ENCODE peak calls at places on chromosomes 13 and 19, in six cellular contexts. Z is RPMI7951; W is effector memory CD4-positive, alpha-beta T cell; X is bronchial epithelial cell; Y is nucleus accumbens; M is activated T-helper 1 cell treated with anti-CD3 and anti-CD28 coated beads, Interleukin-2, amount 50 U/mL, for 16 hours. V is an unnamed sample.

GRCh38 chr13:106533101-106533939 is 2.1 kb downstream of the EFNB2 start:
- DNase-seq in Z (peak), W (no peak), X (peak), Y (peak), M (no peak), V (peak)

GRCh38 chr19:5393088-5393487 is 52.5 kb upstream of the PTPRS start:
- DNase-seq in Z (no peak), W (no peak), X (no peak), Y (no peak), M (no peak), V (no peak)

GRCh38 chr13:73767747-73768315 is 366.4 kb downstream of the KLF12 start:
- DNase-seq in Z (peak), W (peak), X (peak), Y (no peak), M (peak), V (peak)

GRCh38 chr19:52687658-52688057 is 47.2 kb downstream of the ZNF611 start:
- DNase-seq in Z (no peak), W (no peak), X (no peak), Y (no peak), M (no peak), V (no peak)

GRCh38 chr19:9757544-9758501 is 10.7 kb downstream of the ZNF846 start:
- DNase-seq in Z (peak), W (no peak), X (no peak), Y (no peak), M (no peak), V (no peak)

GRCh38 chr13:62331384-62331783 is 915.7 kb upstream of the PCDH20 start:
- DNase-seq in Z (no peak), W (no peak), X (no peak), Y (no peak), M (no peak), V (no peak)

GRCh38 chr13:36076211-36076610 is 55.0 kb downstream of the DCLK1 start:
- DNase-seq in Z (no peak), W (no peak), X (no peak), Y (no peak), M (no peak), V (no peak)

GRCh38 chr19:23095406-23095805 is 21.4 kb upstream of the ZNF730 start:
- DNase-seq in Z (no peak), W (no peak), X (no peak), Y (no peak), M (no peak), V (no peak)

GRCh38 chr19:42132030-42132628 is at the start of gene POU2F2:
- DNase-seq in Z (peak), W (peak), X (no peak), Y (no peak), M (peak), V (no peak)

GRCh38 chr13:45763419-45763818 is 61.3 kb downstream of the CBY2 start:
- DNase-seq in Z (no peak), W (no peak), X (no peak), Y (no peak), M (no peak), V (no peak)

GRCh38 chr13:114079601-114080536 is 52.6 kb downstream of the RASA3 start:
- DNase-seq in Z (no peak), W (no peak), X (no peak), Y (no peak), M (no peak), V (no peak)

GRCh38 chr19:49677232-49677881 is at the start of gene PRMT1:
- DNase-seq in Z (peak), W (peak), X (no peak), Y (no peak), M (no peak), V (peak)

GRCh38 chr13:87058786-87059329 is 612.3 kb upstream of the SLITRK5 start:
- DNase-seq in Z (no peak), W (no peak), X (no peak), Y (no peak), M (no peak), V (no peak)

GRCh38 chr19:1393841-1394240 is 7.5 kb downstream of the GAMT start:
- DNase-seq in Z (no peak), W (no peak), X (no peak), Y (no peak), M (no peak), V (no peak)

GRCh38 chr13:108322206-108322824 is 52.8 kb downstream of the TNFSF13B start:
- DNase-seq in Z (peak), W (no peak), X (peak), Y (no peak), M (no peak), V (peak)

GRCh38 chr13:22839554-22840286 is 341.1 kb upstream of the SGCG start:
- DNase-seq in Z (no peak), W (no peak), X (no peak), Y (no peak), M (no peak), V (no peak)

GRCh38 chr19:11361037-11361770 is 6.0 kb downstream of the PLPPR2 start:
- DNase-seq in Z (no peak), W (no peak), X (peak), Y (no peak), M (no peak), V (no peak)

GRCh38 chr19:7636691-7637373 is at the start of gene STXBP2:
- DNase-seq in Z (no peak), W (peak), X (peak), Y (peak), M (peak), V (peak)

GRCh38 chr19:33110201-33110910 is 21.6 kb upstream of the WDR88 start:
- DNase-seq in Z (no peak), W (no peak), X (no peak), Y (no peak), M (no peak), V (peak)

GRCh38 chr19:18443406-18443805 is 5.5 kb upstream of the ISYNA1 start:
- DNase-seq in Z (no peak), W (no peak), X (no peak), Y (no peak), M (no peak), V (no peak)

GRCh38 chr19:40822161-40822560 is 23.2 kb downstream of the EGLN2 start:
- DNase-seq in Z (no peak), W (no peak), X (no peak), Y (no peak), M (no peak), V (no peak)

GRCh38 chr13:111280226-111280625 is 40.2 kb upstream of the TEX29 start:
- DNase-seq in Z (no peak), W (no peak), X (no peak), Y (no peak), M (no peak), V (no peak)

GRCh38 chr13:112057736-112058518 is 9.0 kb upstream of the SOX1 start:
- DNase-seq in Z (no peak), W (no peak), X (no peak), Y (no peak), M (no peak), V (no peak)

GRCh38 chr13:94408300-94409036 is 71.0 kb downstream of the DCT start:
- DNase-seq in Z (no peak), W (no peak), X (no peak), Y (no peak), M (no peak), V (no peak)

GRCh38 chr19:29404015-29404414 is 121.8 kb upstream of the VSTM2B start:
- DNase-seq in Z (no peak), W (no peak), X (no peak), Y (no peak), M (no peak), V (no peak)

GRCh38 chr19:8519388-8519787 is 5.4 kb upstream of the ZNF414 start:
- DNase-seq in Z (no peak), W (no peak), X (no peak), Y (no peak), M (no peak), V (no peak)

GRCh38 chr13:97211357-97211756 is 10.8 kb upstream of the MBNL2 start:
- DNase-seq in Z (peak), W (no peak), X (no peak), Y (no peak), M (no peak), V (no peak)

GRCh38 chr13:42214445-42214844 is 57.5 kb upstream of the AKAP11 start:
- DNase-seq in Z (no peak), W (no peak), X (no peak), Y (no peak), M (no peak), V (no peak)

GRCh38 chr19:14616310-14616870 is 33.5 kb downstream of the CLEC17A start:
- DNase-seq in Z (no peak), W (no peak), X (no peak), Y (no peak), M (no peak), V (no peak)

GRCh38 chr19:15161028-15161984 is 39.5 kb downstream of the NOTCH3 start:
- DNase-seq in Z (peak), W (no peak), X (no peak), Y (no peak), M (no peak), V (peak)

GRCh38 chr13:114109646-114110045 is 22.8 kb downstream of the RASA3 start:
- DNase-seq in Z (peak), W (no peak), X (no peak), Y (no peak), M (no peak), V (no peak)

GRCh38 chr19:48890551-48890950 is 8.0 kb downstream of the TULP2 start:
- DNase-seq in Z (no peak), W (no peak), X (no peak), Y (no peak), M (no peak), V (no peak)